ENCODE peak calls at places on chromosomes 7 and 10, in ten cellular contexts. One of them, this sample, is unnamed.

GRCh38 chr10:77899080-77899477 is 27.5 kb downstream of the DLG5 start:
- DNase-seq in EL: peak; percentile 92
- DNase-seq in AG09319: peak; percentile 50
- DNase-seq in skeletal muscle cell: peak; percentile 17
- DNase-seq in foreskin fibroblast: peak; percentile 86
- DNase-seq in psoas muscle: no peak
- DNase-seq in activated T-helper 1 cell treated with Interleukin-2 at 50 U/mL for 16 hours: no peak
- DNase-seq in NCI-H69: peak; percentile 26
- DNase-seq in A549: no peak
- DNase-seq in NCI-H345: no peak
- DNase-seq in this sample: no peak

GRCh38 chr7:45885264-45885882 is 2.9 kb upstream of the IGFBP1 start:
- DNase-seq in EL: peak; percentile 59
- DNase-seq in AG09319: no peak
- DNase-seq in skeletal muscle cell: no peak
- DNase-seq in foreskin fibroblast: no peak
- DNase-seq in psoas muscle: no peak
- DNase-seq in activated T-helper 1 cell treated with Interleukin-2 at 50 U/mL for 16 hours: no peak
- DNase-seq in NCI-H69: no peak
- DNase-seq in A549: peak; percentile 63
- DNase-seq in NCI-H345: no peak
- DNase-seq in this sample: no peak

GRCh38 chr7:9718071-9718470 is 1255.6 kb upstream of the PHF14 start:
- DNase-seq in EL: no peak
- DNase-seq in AG09319: no peak
- DNase-seq in skeletal muscle cell: no peak
- DNase-seq in foreskin fibroblast: no peak
- DNase-seq in psoas muscle: no peak
- DNase-seq in activated T-helper 1 cell treated with Interleukin-2 at 50 U/mL for 16 hours: no peak
- DNase-seq in NCI-H69: peak; percentile 42
- DNase-seq in A549: no peak
- DNase-seq in NCI-H345: peak; percentile 39
- DNase-seq in this sample: peak; percentile 98

GRCh38 chr7:148242271-148242801 is 348.2 kb upstream of the C7orf33 start:
- DNase-seq in EL: peak; percentile 34
- DNase-seq in AG09319: no peak
- DNase-seq in skeletal muscle cell: no peak
- DNase-seq in foreskin fibroblast: peak; percentile 15
- DNase-seq in psoas muscle: no peak
- DNase-seq in activated T-helper 1 cell treated with Interleukin-2 at 50 U/mL for 16 hours: no peak
- DNase-seq in NCI-H69: peak; percentile 84
- DNase-seq in A549: peak; percentile 62
- DNase-seq in NCI-H345: peak; percentile 48
- DNase-seq in this sample: peak; percentile 57

GRCh38 chr10:46298346-46299266 is 11.8 kb downstream of the ANTXRL start:
- DNase-seq in EL: no peak
- DNase-seq in AG09319: no peak
- DNase-seq in skeletal muscle cell: no peak
- DNase-seq in foreskin fibroblast: no peak
- DNase-seq in psoas muscle: no peak
- DNase-seq in activated T-helper 1 cell treated with Interleukin-2 at 50 U/mL for 16 hours: no peak
- DNase-seq in NCI-H69: no peak
- DNase-seq in A549: no peak
- DNase-seq in NCI-H345: no peak
- DNase-seq in this sample: no peak

GRCh38 chr7:2040201-2040892 is 192.4 kb downstream of the MAD1L1 start:
- DNase-seq in EL: no peak
- DNase-seq in AG09319: no peak
- DNase-seq in skeletal muscle cell: no peak
- DNase-seq in foreskin fibroblast: no peak
- DNase-seq in psoas muscle: peak; percentile 1
- DNase-seq in activated T-helper 1 cell treated with Interleukin-2 at 50 U/mL for 16 hours: no peak
- DNase-seq in NCI-H69: no peak
- DNase-seq in A549: no peak
- DNase-seq in NCI-H345: no peak
- DNase-seq in this sample: no peak

GRCh38 chr7:92702535-92702934 is 112.3 kb upstream of the FAM133B start:
- DNase-seq in EL: no peak
- DNase-seq in AG09319: no peak
- DNase-seq in skeletal muscle cell: no peak
- DNase-seq in foreskin fibroblast: no peak
- DNase-seq in psoas muscle: no peak
- DNase-seq in activated T-helper 1 cell treated with Interleukin-2 at 50 U/mL for 16 hours: no peak
- DNase-seq in NCI-H69: no peak
- DNase-seq in A549: no peak
- DNase-seq in NCI-H345: no peak
- DNase-seq in this sample: no peak

GRCh38 chr10:604716-605631 is 84.5 kb downstream of the DIP2C start:
- DNase-seq in EL: no peak
- DNase-seq in AG09319: no peak
- DNase-seq in skeletal muscle cell: no peak
- DNase-seq in foreskin fibroblast: no peak
- DNase-seq in psoas muscle: no peak
- DNase-seq in activated T-helper 1 cell treated with Interleukin-2 at 50 U/mL for 16 hours: no peak
- DNase-seq in NCI-H69: no peak
- DNase-seq in A549: no peak
- DNase-seq in NCI-H345: no peak
- DNase-seq in this sample: no peak

GRCh38 chr7:14836571-14837189 is 65.9 kb downstream of the DGKB start:
- DNase-seq in EL: peak; percentile 81
- DNase-seq in AG09319: no peak
- DNase-seq in skeletal muscle cell: peak; percentile 66
- DNase-seq in foreskin fibroblast: peak; percentile 91
- DNase-seq in psoas muscle: peak; percentile 54
- DNase-seq in activated T-helper 1 cell treated with Interleukin-2 at 50 U/mL for 16 hours: no peak
- DNase-seq in NCI-H69: peak; percentile 98
- DNase-seq in A549: no peak
- DNase-seq in NCI-H345: peak; percentile 90
- DNase-seq in this sample: no peak

GRCh38 chr7:19249281-19249680 is 104.1 kb upstream of the FERD3L start:
- DNase-seq in EL: peak; percentile 35
- DNase-seq in AG09319: no peak
- DNase-seq in skeletal muscle cell: no peak
- DNase-seq in foreskin fibroblast: peak; percentile 14
- DNase-seq in psoas muscle: no peak
- DNase-seq in activated T-helper 1 cell treated with Interleukin-2 at 50 U/mL for 16 hours: no peak
- DNase-seq in NCI-H69: no peak
- DNase-seq in A549: no peak
- DNase-seq in NCI-H345: no peak
- DNase-seq in this sample: no peak

GRCh38 chr7:4769753-4770152 is 5.7 kb upstream of the AP5Z1 start:
- DNase-seq in EL: no peak
- DNase-seq in AG09319: no peak
- DNase-seq in skeletal muscle cell: no peak
- DNase-seq in foreskin fibroblast: no peak
- DNase-seq in psoas muscle: no peak
- DNase-seq in activated T-helper 1 cell treated with Interleukin-2 at 50 U/mL for 16 hours: no peak
- DNase-seq in NCI-H69: peak; percentile 64
- DNase-seq in A549: no peak
- DNase-seq in NCI-H345: peak; percentile 22
- DNase-seq in this sample: no peak

GRCh38 chr7:74625446-74625845 is 32.1 kb upstream of the GTF2I start:
- DNase-seq in EL: peak; percentile 35
- DNase-seq in AG09319: peak; percentile 39
- DNase-seq in skeletal muscle cell: no peak
- DNase-seq in foreskin fibroblast: peak; percentile 61
- DNase-seq in psoas muscle: no peak
- DNase-seq in activated T-helper 1 cell treated with Interleukin-2 at 50 U/mL for 16 hours: no peak
- DNase-seq in NCI-H69: peak; percentile 19
- DNase-seq in A549: no peak
- DNase-seq in NCI-H345: no peak
- DNase-seq in this sample: no peak

GRCh38 chr10:17217661-17218306 is 10.3 kb upstream of the VIM start:
- DNase-seq in EL: peak; percentile 93
- DNase-seq in AG09319: no peak
- DNase-seq in skeletal muscle cell: no peak
- DNase-seq in foreskin fibroblast: peak; percentile 87
- DNase-seq in psoas muscle: no peak
- DNase-seq in activated T-helper 1 cell treated with Interleukin-2 at 50 U/mL for 16 hours: no peak
- DNase-seq in NCI-H69: no peak
- DNase-seq in A549: no peak
- DNase-seq in NCI-H345: no peak
- DNase-seq in this sample: no peak

GRCh38 chr10:100508691-100509150 is 10.9 kb downstream of the SEC31B start:
- DNase-seq in EL: peak; percentile 71
- DNase-seq in AG09319: peak; percentile 23
- DNase-seq in skeletal muscle cell: no peak
- DNase-seq in foreskin fibroblast: peak; percentile 80
- DNase-seq in psoas muscle: no peak
- DNase-seq in activated T-helper 1 cell treated with Interleukin-2 at 50 U/mL for 16 hours: no peak
- DNase-seq in NCI-H69: peak; percentile 41
- DNase-seq in A549: peak; percentile 79
- DNase-seq in NCI-H345: no peak
- DNase-seq in this sample: peak; percentile 56

GRCh38 chr10:4345842-4346241 is 480.2 kb upstream of the AKR1E2 start:
- DNase-seq in EL: no peak
- DNase-seq in AG09319: no peak
- DNase-seq in skeletal muscle cell: no peak
- DNase-seq in foreskin fibroblast: peak; percentile 17
- DNase-seq in psoas muscle: no peak
- DNase-seq in activated T-helper 1 cell treated with Interleukin-2 at 50 U/mL for 16 hours: no peak
- DNase-seq in NCI-H69: no peak
- DNase-seq in A549: no peak
- DNase-seq in NCI-H345: no peak
- DNase-seq in this sample: no peak

GRCh38 chr10:86967481-86967941 is 771 bp upstream of the ADIRF start:
- DNase-seq in EL: no peak
- DNase-seq in AG09319: no peak
- DNase-seq in skeletal muscle cell: no peak
- DNase-seq in foreskin fibroblast: no peak
- DNase-seq in psoas muscle: no peak
- DNase-seq in activated T-helper 1 cell treated with Interleukin-2 at 50 U/mL for 16 hours: no peak
- DNase-seq in NCI-H69: no peak
- DNase-seq in A549: no peak
- DNase-seq in NCI-H345: no peak
- DNase-seq in this sample: no peak

GRCh38 chr10:75431180-75432111 is at the start of gene LRMDA:
- DNase-seq in EL: no peak
- DNase-seq in AG09319: no peak
- DNase-seq in skeletal muscle cell: no peak
- DNase-seq in foreskin fibroblast: peak; percentile 34
- DNase-seq in psoas muscle: peak; percentile 42
- DNase-seq in activated T-helper 1 cell treated with Interleukin-2 at 50 U/mL for 16 hours: no peak
- DNase-seq in NCI-H69: no peak
- DNase-seq in A549: peak; percentile 46
- DNase-seq in NCI-H345: no peak
- DNase-seq in this sample: peak; percentile 26

GRCh38 chr10:11661441-11661840 is 50.0 kb upstream of the USP6NL start:
- DNase-seq in EL: no peak
- DNase-seq in AG09319: no peak
- DNase-seq in skeletal muscle cell: no peak
- DNase-seq in foreskin fibroblast: no peak
- DNase-seq in psoas muscle: no peak
- DNase-seq in activated T-helper 1 cell treated with Interleukin-2 at 50 U/mL for 16 hours: no peak
- DNase-seq in NCI-H69: no peak
- DNase-seq in A549: no peak
- DNase-seq in NCI-H345: no peak
- DNase-seq in this sample: no peak

GRCh38 chr10:113007343-113007771 is 57.3 kb downstream of the TCF7L2 start:
- DNase-seq in EL: no peak
- DNase-seq in AG09319: no peak
- DNase-seq in skeletal muscle cell: no peak
- DNase-seq in foreskin fibroblast: no peak
- DNase-seq in psoas muscle: no peak
- DNase-seq in activated T-helper 1 cell treated with Interleukin-2 at 50 U/mL for 16 hours: peak; percentile 2
- DNase-seq in NCI-H69: no peak
- DNase-seq in A549: no peak
- DNase-seq in NCI-H345: no peak
- DNase-seq in this sample: no peak

GRCh38 chr7:142506601-142507000 is 242.7 kb upstream of the PRSS1 start:
- DNase-seq in EL: no peak
- DNase-seq in AG09319: no peak
- DNase-seq in skeletal muscle cell: no peak
- DNase-seq in foreskin fibroblast: no peak
- DNase-seq in psoas muscle: no peak
- DNase-seq in activated T-helper 1 cell treated with Interleukin-2 at 50 U/mL for 16 hours: no peak
- DNase-seq in NCI-H69: peak; percentile 11
- DNase-seq in A549: no peak
- DNase-seq in NCI-H345: no peak
- DNase-seq in this sample: no peak

GRCh38 chr10:11345224-11346054 is 266.0 kb downstream of the USP6NL start:
- DNase-seq in EL: no peak
- DNase-seq in AG09319: no peak
- DNase-seq in skeletal muscle cell: no peak
- DNase-seq in foreskin fibroblast: no peak
- DNase-seq in psoas muscle: no peak
- DNase-seq in activated T-helper 1 cell treated with Interleukin-2 at 50 U/mL for 16 hours: no peak
- DNase-seq in NCI-H69: peak; percentile 50
- DNase-seq in A549: no peak
- DNase-seq in NCI-H345: peak; percentile 65
- DNase-seq in this sample: no peak

GRCh38 chr10:27225011-27225590 is 15.5 kb downstream of the ACBD5 start:
- DNase-seq in EL: no peak
- DNase-seq in AG09319: no peak
- DNase-seq in skeletal muscle cell: no peak
- DNase-seq in foreskin fibroblast: no peak
- DNase-seq in psoas muscle: no peak
- DNase-seq in activated T-helper 1 cell treated with Interleukin-2 at 50 U/mL for 16 hours: no peak
- DNase-seq in NCI-H69: no peak
- DNase-seq in A549: no peak
- DNase-seq in NCI-H345: no peak
- DNase-seq in this sample: no peak

GRCh38 chr7:130672146-130672545 is 3.6 kb upstream of the COPG2 start:
- DNase-seq in EL: no peak
- DNase-seq in AG09319: no peak
- DNase-seq in skeletal muscle cell: no peak
- DNase-seq in foreskin fibroblast: no peak
- DNase-seq in psoas muscle: no peak
- DNase-seq in activated T-helper 1 cell treated with Interleukin-2 at 50 U/mL for 16 hours: no peak
- DNase-seq in NCI-H69: no peak
- DNase-seq in A549: no peak
- DNase-seq in NCI-H345: no peak
- DNase-seq in this sample: no peak

GRCh38 chr10:89352039-89352597 is 24.3 kb downstream of the IFIT3 start:
- DNase-seq in EL: peak; percentile 98
- DNase-seq in AG09319: peak; percentile 87
- DNase-seq in skeletal muscle cell: peak; percentile 78
- DNase-seq in foreskin fibroblast: peak; percentile 99
- DNase-seq in psoas muscle: no peak
- DNase-seq in activated T-helper 1 cell treated with Interleukin-2 at 50 U/mL for 16 hours: no peak
- DNase-seq in NCI-H69: no peak
- DNase-seq in A549: peak; percentile 62
- DNase-seq in NCI-H345: no peak
- DNase-seq in this sample: peak; percentile 19

GRCh38 chr10:74047871-74048270 is 50.0 kb downstream of the VCL start:
- DNase-seq in EL: peak; percentile 49
- DNase-seq in AG09319: peak; percentile 75
- DNase-seq in skeletal muscle cell: no peak
- DNase-seq in foreskin fibroblast: peak; percentile 89
- DNase-seq in psoas muscle: no peak
- DNase-seq in activated T-helper 1 cell treated with Interleukin-2 at 50 U/mL for 16 hours: no peak
- DNase-seq in NCI-H69: peak; percentile 8
- DNase-seq in A549: no peak
- DNase-seq in NCI-H345: no peak
- DNase-seq in this sample: no peak

GRCh38 chr7:152158801-152159587 is 133.5 kb downstream of the GALNT11 start:
- DNase-seq in EL: no peak
- DNase-seq in AG09319: no peak
- DNase-seq in skeletal muscle cell: no peak
- DNase-seq in foreskin fibroblast: no peak
- DNase-seq in psoas muscle: no peak
- DNase-seq in activated T-helper 1 cell treated with Interleukin-2 at 50 U/mL for 16 hours: no peak
- DNase-seq in NCI-H69: no peak
- DNase-seq in A549: no peak
- DNase-seq in NCI-H345: no peak
- DNase-seq in this sample: no peak

GRCh38 chr10:125482637-125483036 is 200.3 kb downstream of the TEX36 start:
- DNase-seq in EL: no peak
- DNase-seq in AG09319: no peak
- DNase-seq in skeletal muscle cell: no peak
- DNase-seq in foreskin fibroblast: no peak
- DNase-seq in psoas muscle: no peak
- DNase-seq in activated T-helper 1 cell treated with Interleukin-2 at 50 U/mL for 16 hours: no peak
- DNase-seq in NCI-H69: no peak
- DNase-seq in A549: no peak
- DNase-seq in NCI-H345: no peak
- DNase-seq in this sample: no peak

GRCh38 chr7:101632641-101633040 is 3.5 kb upstream of the MYL10 start:
- DNase-seq in EL: peak; percentile 23
- DNase-seq in AG09319: no peak
- DNase-seq in skeletal muscle cell: no peak
- DNase-seq in foreskin fibroblast: no peak
- DNase-seq in psoas muscle: no peak
- DNase-seq in activated T-helper 1 cell treated with Interleukin-2 at 50 U/mL for 16 hours: no peak
- DNase-seq in NCI-H69: no peak
- DNase-seq in A549: no peak
- DNase-seq in NCI-H345: no peak
- DNase-seq in this sample: no peak

This sample was measured in HAP-1.